ENCODE peak calls at places on chromosome 9, in eight cellular contexts. K is fibroblast of pulmonary artery; R is GM10248; J is skeletal muscle cell; S is sciatic nerve; O is NT2/D1; U is CD4-positive, CD25-positive, alpha-beta regulatory T cell; G is BJ. A is an unnamed sample.

GRCh38 chr9:16103613-16104012 is 550.8 kb downstream of the CCDC171 start:
- DNase-seq in K (no peak), R (no peak), U (no peak), S (peak), G (no peak), J (peak), O (no peak), A (no peak)

GRCh38 chr9:237858-238345 is 23.2 kb downstream of the DOCK8 start:
- DNase-seq in U (no peak), O (no peak), S (no peak), R (no peak), K (no peak), G (no peak), J (no peak), A (no peak)

GRCh38 chr9:36861528-36862205 is 172.4 kb downstream of the PAX5 start:
- DNase-seq in O (no peak), S (no peak), J (no peak), K (no peak), U (no peak), R (no peak), G (no peak), A (no peak)

GRCh38 chr9:21141427-21141882 is at the start of gene IFNW1:
- DNase-seq in K (no peak), J (no peak), G (no peak), U (no peak), S (no peak), O (no peak), R (peak), A (no peak)

GRCh38 chr9:14336244-14336643 is 22.3 kb upstream of the NFIB start:
- DNase-seq in S (no peak), J (no peak), U (no peak), G (no peak), O (no peak), R (no peak), K (no peak), A (no peak)

GRCh38 chr9:131799177-131799823 is 59.4 kb upstream of the RAPGEF1 start:
- DNase-seq in S (peak), U (peak), O (peak), J (no peak), R (peak), K (peak), G (no peak), A (no peak)

GRCh38 chr9:89670114-89670513 is 65.3 kb downstream of the GADD45G start:
- DNase-seq in S (no peak), U (no peak), K (no peak), R (no peak), G (no peak), O (no peak), J (no peak), A (no peak)

GRCh38 chr9:124553738-124554137 is 46.5 kb upstream of the NR5A1 start:
- DNase-seq in S (no peak), K (peak), U (no peak), O (no peak), R (no peak), J (no peak), G (peak), A (no peak)

GRCh38 chr9:115395511-115396021 is 277.6 kb upstream of the TNC start:
- DNase-seq in J (no peak), O (no peak), K (no peak), R (no peak), G (no peak), U (no peak), S (no peak), A (no peak)

GRCh38 chr9:71859939-71860338 is 51.1 kb downstream of the ABHD17B start:
- DNase-seq in K (peak), O (no peak), G (no peak), S (no peak), J (no peak), R (no peak), U (no peak), A (no peak)

GRCh38 chr9:68746564-68746963 is 41.5 kb downstream of the PIP5K1B start:
- DNase-seq in R (no peak), K (no peak), U (no peak), O (no peak), G (no peak), S (no peak), J (no peak), A (no peak)

GRCh38 chr9:23702311-23702922 is 123.6 kb downstream of the ELAVL2 start:
- DNase-seq in U (no peak), J (no peak), R (no peak), G (no peak), S (no peak), O (no peak), K (no peak), A (no peak)

GRCh38 chr9:70411930-70412677 is 2.4 kb downstream of the KLF9 start:
- DNase-seq in G (no peak), K (peak), U (peak), J (peak), O (no peak), S (peak), R (peak), A (no peak)

GRCh38 chr9:108467653-108468324 is 388.0 kb downstream of the ACTL7B start:
- DNase-seq in K (peak), G (no peak), R (no peak), U (no peak), J (no peak), O (no peak), S (no peak), A (no peak)

GRCh38 chr9:130579738-130580463 is 524 bp downstream of the FUBP3 start:
- DNase-seq in G (no peak), O (no peak), R (no peak), S (no peak), J (no peak), U (peak), K (no peak), A (no peak)

GRCh38 chr9:19409406-19410194 is 791 bp downstream of the ACER2 start:
- DNase-seq in U (no peak), S (peak), J (no peak), O (no peak), R (peak), K (peak), G (no peak), A (no peak)